ENCODE peak calls at places on chromosomes 3 and 15, in seven cellular contexts. One of them, this sample, is unnamed. For H3K4me1, the result is how much of the 10 kb centered on the place peaks cover.

GRCh38 chr15:25543156-25543555 is 104.3 kb upstream of the UBE3A start:
- DNase-seq in upper lobe of right lung: no peak
- DNase-seq in neural progenitor cell: peak
- DNase-seq in fibroblast of lung: peak
- DNase-seq in colonic mucosa: peak
- DNase-seq in left ventricle myocardium inferior: no peak
- DNase-seq in mammary epithelial cell: no peak
- DNase-seq in this sample: no peak

GRCh38 chr3:141904203-141904602 is 27.8 kb downstream of the ATP1B3 start:
- DNase-seq in upper lobe of right lung: no peak
- DNase-seq in neural progenitor cell: no peak
- DNase-seq in fibroblast of lung: no peak
- DNase-seq in colonic mucosa: no peak
- DNase-seq in left ventricle myocardium inferior: no peak
- DNase-seq in mammary epithelial cell: no peak
- DNase-seq in this sample: no peak

GRCh38 chr3:129286081-129286480 is 7.4 kb downstream of the HMCES start:
- DNase-seq in upper lobe of right lung: no peak
- DNase-seq in neural progenitor cell: no peak
- DNase-seq in fibroblast of lung: no peak
- DNase-seq in colonic mucosa: no peak
- DNase-seq in left ventricle myocardium inferior: no peak
- DNase-seq in mammary epithelial cell: no peak
- DNase-seq in this sample: no peak

GRCh38 chr3:7264196-7264526 is 403.2 kb downstream of the GRM7 start:
- DNase-seq in upper lobe of right lung: no peak
- DNase-seq in neural progenitor cell: no peak
- DNase-seq in fibroblast of lung: no peak
- DNase-seq in colonic mucosa: no peak
- DNase-seq in left ventricle myocardium inferior: no peak
- DNase-seq in mammary epithelial cell: no peak
- DNase-seq in this sample: no peak

GRCh38 chr3:4732974-4733373 is 239.8 kb downstream of the ITPR1 start:
- DNase-seq in upper lobe of right lung: no peak
- DNase-seq in neural progenitor cell: peak
- DNase-seq in fibroblast of lung: no peak
- DNase-seq in colonic mucosa: no peak
- DNase-seq in left ventricle myocardium inferior: no peak
- DNase-seq in mammary epithelial cell: no peak
- DNase-seq in this sample: no peak

GRCh38 chr3:99342374-99342773 is 296.0 kb upstream of the COL8A1 start:
- DNase-seq in upper lobe of right lung: no peak
- DNase-seq in neural progenitor cell: no peak
- DNase-seq in fibroblast of lung: no peak
- DNase-seq in colonic mucosa: no peak
- DNase-seq in left ventricle myocardium inferior: no peak
- DNase-seq in mammary epithelial cell: no peak
- DNase-seq in this sample: no peak

GRCh38 chr3:123126051-123126450 is 59.2 kb downstream of the PDIA5 start:
- DNase-seq in upper lobe of right lung: no peak
- DNase-seq in neural progenitor cell: peak
- DNase-seq in fibroblast of lung: no peak
- DNase-seq in colonic mucosa: no peak
- DNase-seq in left ventricle myocardium inferior: no peak
- DNase-seq in mammary epithelial cell: no peak
- DNase-seq in this sample: no peak

GRCh38 chr3:114319453-114319852 is 25.6 kb downstream of the TIGIT start:
- DNase-seq in upper lobe of right lung: no peak
- DNase-seq in neural progenitor cell: peak
- DNase-seq in fibroblast of lung: peak
- DNase-seq in colonic mucosa: no peak
- DNase-seq in left ventricle myocardium inferior: no peak
- DNase-seq in mammary epithelial cell: peak
- DNase-seq in this sample: no peak

GRCh38 chr15:52529289-52529929 is 729 bp upstream of the MYO5A start:
- DNase-seq in upper lobe of right lung: no peak
- DNase-seq in neural progenitor cell: no peak
- DNase-seq in fibroblast of lung: no peak
- DNase-seq in colonic mucosa: peak
- DNase-seq in left ventricle myocardium inferior: no peak
- DNase-seq in mammary epithelial cell: no peak
- DNase-seq in this sample: no peak

GRCh38 chr3:141680620-141681389 is 57.3 kb upstream of the RNF7 start:
- DNase-seq in upper lobe of right lung: no peak
- DNase-seq in neural progenitor cell: no peak
- DNase-seq in fibroblast of lung: peak
- DNase-seq in colonic mucosa: no peak
- DNase-seq in left ventricle myocardium inferior: peak
- DNase-seq in mammary epithelial cell: peak
- DNase-seq in this sample: no peak

GRCh38 chr3:154324919-154325318 is 632 bp upstream of the DHX36 start:
- DNase-seq in upper lobe of right lung: no peak
- DNase-seq in neural progenitor cell: peak
- DNase-seq in fibroblast of lung: peak
- DNase-seq in colonic mucosa: no peak
- DNase-seq in left ventricle myocardium inferior: no peak
- DNase-seq in mammary epithelial cell: no peak
- DNase-seq in this sample: no peak

GRCh38 chr3:78846688-78847087 is 921.1 kb downstream of the ROBO1 start:
- DNase-seq in upper lobe of right lung: no peak
- DNase-seq in neural progenitor cell: no peak
- DNase-seq in fibroblast of lung: peak
- DNase-seq in colonic mucosa: no peak
- DNase-seq in left ventricle myocardium inferior: no peak
- DNase-seq in mammary epithelial cell: peak
- DNase-seq in this sample: no peak

GRCh38 chr3:37537914-37538691 is 323.6 kb upstream of the CTDSPL start:
- DNase-seq in upper lobe of right lung: no peak
- DNase-seq in neural progenitor cell: no peak
- DNase-seq in fibroblast of lung: no peak
- DNase-seq in colonic mucosa: no peak
- DNase-seq in left ventricle myocardium inferior: peak
- DNase-seq in mammary epithelial cell: no peak
- DNase-seq in this sample: no peak
- H3K27ac ChIP-seq in upper lobe of right lung: peak
- H3K27ac ChIP-seq in neural progenitor cell: no peak
- H3K27ac ChIP-seq in fibroblast of lung: no peak
- H3K27ac ChIP-seq in colonic mucosa: no peak
- H3K27ac ChIP-seq in left ventricle myocardium inferior: peak
- H3K27ac ChIP-seq in mammary epithelial cell: no peak
- H3K27ac ChIP-seq in this sample: no peak

DNA sequence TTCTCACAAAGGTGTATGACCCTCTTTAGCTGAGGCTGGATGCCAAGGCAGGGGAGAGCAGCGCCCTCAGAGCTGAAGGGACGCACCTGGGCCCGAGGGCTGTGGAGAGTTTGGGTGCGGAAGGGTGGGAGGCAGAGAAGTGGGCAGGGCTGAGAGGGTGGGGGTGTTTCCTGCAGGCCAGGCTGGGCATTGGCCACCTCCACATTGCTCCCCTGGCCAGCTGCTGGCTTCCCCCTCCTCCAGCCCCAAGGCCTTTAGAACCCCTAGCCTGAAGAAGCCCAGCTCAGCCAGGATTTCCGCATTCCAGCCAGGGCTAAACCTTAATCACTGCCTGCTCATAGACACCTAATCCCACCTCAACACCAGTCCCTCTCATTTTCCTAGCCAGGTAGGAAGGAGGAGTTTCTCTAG is 7.5 kb downstream of the NT5DC2 start:
- DNase-seq in upper lobe of right lung: peak
- DNase-seq in neural progenitor cell: no peak
- DNase-seq in fibroblast of lung: no peak
- DNase-seq in colonic mucosa: no peak
- DNase-seq in left ventricle myocardium inferior: peak
- DNase-seq in mammary epithelial cell: no peak
- DNase-seq in this sample: peak
- H3K4me1 ChIP-seq in upper lobe of right lung: half or more
- H3K4me1 ChIP-seq in neural progenitor cell: under half
- H3K4me1 ChIP-seq in fibroblast of lung: under half
- H3K4me1 ChIP-seq in colonic mucosa: under half
- H3K4me1 ChIP-seq in left ventricle myocardium inferior: half or more
- H3K4me1 ChIP-seq in mammary epithelial cell: under half
- H3K4me1 ChIP-seq in this sample: under half

GRCh38 chr15:66999601-67000000 is 65.8 kb upstream of the SMAD3 start:
- DNase-seq in upper lobe of right lung: no peak
- DNase-seq in neural progenitor cell: no peak
- DNase-seq in fibroblast of lung: no peak
- DNase-seq in colonic mucosa: no peak
- DNase-seq in left ventricle myocardium inferior: no peak
- DNase-seq in mammary epithelial cell: no peak
- DNase-seq in this sample: no peak
- H3K27ac ChIP-seq in upper lobe of right lung: no peak
- H3K27ac ChIP-seq in neural progenitor cell: no peak
- H3K27ac ChIP-seq in fibroblast of lung: no peak
- H3K27ac ChIP-seq in colonic mucosa: no peak
- H3K27ac ChIP-seq in left ventricle myocardium inferior: no peak
- H3K27ac ChIP-seq in mammary epithelial cell: no peak
- H3K27ac ChIP-seq in this sample: no peak

DNA sequence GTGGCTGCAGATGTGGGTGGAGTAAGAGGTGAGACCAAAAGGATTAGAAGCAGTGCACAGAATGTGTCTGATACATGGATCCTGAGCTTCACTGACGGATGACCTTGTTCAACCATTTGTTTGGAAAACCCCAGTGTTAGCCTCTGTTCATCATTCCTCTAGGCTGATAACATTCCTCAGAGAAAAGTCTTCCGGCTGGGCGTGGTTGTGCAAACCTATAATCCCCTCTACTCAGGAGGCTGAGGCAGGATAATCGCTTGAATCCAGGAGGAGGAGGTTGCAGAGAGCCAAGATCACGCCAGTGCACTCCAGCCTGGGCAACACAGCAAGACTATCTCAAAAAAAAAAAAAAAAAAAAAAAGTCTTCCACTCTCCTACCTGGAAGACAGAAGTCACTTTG is 23.1 kb upstream of the CHD2 start:
- DNase-seq in upper lobe of right lung: no peak
- DNase-seq in neural progenitor cell: peak
- DNase-seq in fibroblast of lung: no peak
- DNase-seq in colonic mucosa: peak
- DNase-seq in left ventricle myocardium inferior: no peak
- DNase-seq in mammary epithelial cell: no peak
- DNase-seq in this sample: no peak
- H3K4me1 ChIP-seq in upper lobe of right lung: under half
- H3K4me1 ChIP-seq in neural progenitor cell: under half
- H3K4me1 ChIP-seq in fibroblast of lung: under half
- H3K4me1 ChIP-seq in colonic mucosa: under half
- H3K4me1 ChIP-seq in left ventricle myocardium inferior: under half
- H3K4me1 ChIP-seq in mammary epithelial cell: under half
- H3K4me1 ChIP-seq in this sample: under half

DNA sequence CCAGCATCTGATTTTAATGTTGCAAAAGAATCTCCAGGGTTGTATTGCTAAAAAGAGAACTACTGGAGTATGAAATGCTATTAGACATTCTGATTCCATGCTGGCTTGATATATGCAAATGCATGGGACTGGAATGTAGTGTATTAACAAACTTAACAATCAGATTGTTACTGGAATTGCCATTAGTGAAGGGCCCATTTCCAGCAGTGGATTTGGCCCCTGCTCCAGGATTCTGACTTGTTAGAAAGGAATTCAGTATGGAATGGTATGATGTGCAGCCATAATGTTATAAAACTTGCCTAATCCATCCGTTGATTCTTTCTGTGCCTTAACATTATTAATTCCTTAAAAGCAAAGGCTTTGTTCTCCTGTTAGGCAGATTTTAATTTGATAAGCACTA is 7.9 kb downstream of the ARRDC4 start:
- DNase-seq in upper lobe of right lung: no peak
- DNase-seq in neural progenitor cell: no peak
- DNase-seq in fibroblast of lung: peak
- DNase-seq in colonic mucosa: no peak
- DNase-seq in left ventricle myocardium inferior: no peak
- DNase-seq in mammary epithelial cell: no peak
- DNase-seq in this sample: no peak
- H3K27ac ChIP-seq in upper lobe of right lung: no peak
- H3K27ac ChIP-seq in neural progenitor cell: no peak
- H3K27ac ChIP-seq in fibroblast of lung: no peak
- H3K27ac ChIP-seq in colonic mucosa: no peak
- H3K27ac ChIP-seq in left ventricle myocardium inferior: no peak
- H3K27ac ChIP-seq in mammary epithelial cell: no peak
- H3K27ac ChIP-seq in this sample: no peak

DNA sequence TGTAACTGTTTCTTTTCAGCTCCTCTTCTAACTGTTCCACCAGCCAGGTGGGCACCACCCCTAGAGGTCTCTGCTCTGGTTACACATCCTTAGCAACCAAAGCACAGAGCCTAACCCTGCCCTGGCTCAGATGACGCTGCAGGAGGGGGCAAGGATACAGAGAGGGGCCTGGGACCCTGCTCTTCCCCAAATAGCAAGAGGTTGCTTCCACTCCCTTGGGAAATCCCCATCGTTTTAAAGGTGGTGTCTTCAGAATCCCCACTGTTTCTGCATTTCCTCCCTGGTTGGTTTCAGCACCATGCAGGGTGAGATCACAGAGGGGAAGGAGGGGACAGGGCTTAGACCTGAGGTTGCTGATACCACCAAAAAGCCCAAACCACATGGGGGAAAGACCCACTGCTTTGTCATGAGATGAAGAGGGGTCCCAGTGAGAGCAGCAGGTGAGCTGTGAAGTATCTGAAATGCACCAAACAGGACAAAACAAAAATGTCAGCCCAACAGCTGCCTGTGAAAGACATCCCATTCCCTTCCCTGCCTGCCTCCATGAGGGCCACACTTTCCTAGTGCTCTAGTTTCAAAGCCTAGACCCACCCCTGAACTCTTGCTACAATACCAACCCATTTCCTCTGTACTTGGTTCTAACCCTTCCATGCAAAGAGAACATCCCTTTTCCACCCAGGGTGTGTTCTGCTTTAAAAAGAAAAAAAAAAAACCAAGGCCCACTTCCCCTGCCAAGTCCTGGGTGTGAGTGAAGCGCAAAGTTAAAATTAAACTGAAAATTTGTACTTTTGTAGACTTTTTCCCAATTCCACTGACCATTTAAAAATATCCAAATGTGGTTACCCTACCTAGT is 29.0 kb downstream of the ANP32A start:
- DNase-seq in upper lobe of right lung: no peak
- DNase-seq in neural progenitor cell: no peak
- DNase-seq in fibroblast of lung: no peak
- DNase-seq in colonic mucosa: no peak
- DNase-seq in left ventricle myocardium inferior: no peak
- DNase-seq in mammary epithelial cell: peak
- DNase-seq in this sample: no peak
- H3K4me1 ChIP-seq in upper lobe of right lung: half or more
- H3K4me1 ChIP-seq in neural progenitor cell: half or more
- H3K4me1 ChIP-seq in fibroblast of lung: under half
- H3K4me1 ChIP-seq in colonic mucosa: under half
- H3K4me1 ChIP-seq in left ventricle myocardium inferior: half or more
- H3K4me1 ChIP-seq in mammary epithelial cell: half or more
- H3K4me1 ChIP-seq in this sample: half or more

GRCh38 chr3:46501702-46502101 is 3.9 kb downstream of the RTP3 start:
- DNase-seq in upper lobe of right lung: no peak
- DNase-seq in neural progenitor cell: no peak
- DNase-seq in fibroblast of lung: peak
- DNase-seq in colonic mucosa: no peak
- DNase-seq in left ventricle myocardium inferior: no peak
- DNase-seq in mammary epithelial cell: no peak
- DNase-seq in this sample: no peak
- H3K27ac ChIP-seq in upper lobe of right lung: no peak
- H3K27ac ChIP-seq in neural progenitor cell: no peak
- H3K27ac ChIP-seq in fibroblast of lung: no peak
- H3K27ac ChIP-seq in colonic mucosa: no peak
- H3K27ac ChIP-seq in left ventricle myocardium inferior: no peak
- H3K27ac ChIP-seq in mammary epithelial cell: no peak
- H3K27ac ChIP-seq in this sample: no peak

GRCh38 chr3:66441124-66441523 is 59.7 kb downstream of the LRIG1 start:
- DNase-seq in upper lobe of right lung: no peak
- DNase-seq in neural progenitor cell: no peak
- DNase-seq in fibroblast of lung: peak
- DNase-seq in colonic mucosa: no peak
- DNase-seq in left ventricle myocardium inferior: no peak
- DNase-seq in mammary epithelial cell: peak
- DNase-seq in this sample: no peak
- H3K4me1 ChIP-seq in upper lobe of right lung: under half
- H3K4me1 ChIP-seq in neural progenitor cell: half or more
- H3K4me1 ChIP-seq in fibroblast of lung: under half
- H3K4me1 ChIP-seq in colonic mucosa: under half
- H3K4me1 ChIP-seq in left ventricle myocardium inferior: half or more
- H3K4me1 ChIP-seq in mammary epithelial cell: half or more
- H3K4me1 ChIP-seq in this sample: under half

GRCh38 chr3:124791142-124791541 is 60.9 kb downstream of the UMPS start:
- DNase-seq in upper lobe of right lung: no peak
- DNase-seq in neural progenitor cell: no peak
- DNase-seq in fibroblast of lung: peak
- DNase-seq in colonic mucosa: no peak
- DNase-seq in left ventricle myocardium inferior: no peak
- DNase-seq in mammary epithelial cell: no peak
- DNase-seq in this sample: no peak
- H3K27ac ChIP-seq in upper lobe of right lung: no peak
- H3K27ac ChIP-seq in neural progenitor cell: no peak
- H3K27ac ChIP-seq in fibroblast of lung: peak
- H3K27ac ChIP-seq in colonic mucosa: no peak
- H3K27ac ChIP-seq in left ventricle myocardium inferior: peak
- H3K27ac ChIP-seq in mammary epithelial cell: no peak
- H3K27ac ChIP-seq in this sample: peak